ENCODE peak calls at places on chromosomes 13 and 19, in four cellular contexts. A, J, N and P are unnamed samples.

GRCh38 chr13:110126391-110126961 is 180.5 kb downstream of the COL4A1 start:
- DNase-seq in N (no peak), A (no peak), J (no peak), P (no peak)

GRCh38 chr13:20616059-20616797 is 49.3 kb downstream of the IFT88 start:
- DNase-seq in N (no peak), A (no peak), J (no peak), P (no peak)

GRCh38 chr13:84121456-84121855 is 239.2 kb upstream of the SLITRK1 start:
- DNase-seq in J (no peak), N (no peak), A (no peak), P (no peak)

GRCh38 chr19:29537601-29538000 is 11.8 kb downstream of the VSTM2B start:
- DNase-seq in A (no peak), N (no peak), J (peak; percentile 25), P (no peak)

GRCh38 chr19:4512070-4512469 is 6.2 kb downstream of the PLIN4 start:
- DNase-seq in N (no peak), J (no peak), A (no peak), P (no peak)

GRCh38 chr13:87120476-87120875 is 550.7 kb upstream of the SLITRK5 start:
- DNase-seq in J (no peak), A (no peak), N (no peak), P (no peak)

GRCh38 chr13:35838356-35838755 is 292.8 kb downstream of the DCLK1 start:
- DNase-seq in J (no peak), N (no peak), A (no peak), P (peak; percentile 34)

GRCh38 chr13:102945324-102945815 is 99.5 kb downstream of the ERCC5 start:
- DNase-seq in J (no peak), N (no peak), A (no peak), P (no peak)

GRCh38 chr13:30061217-30061616 is 210.8 kb upstream of the UBL3 start:
- DNase-seq in J (no peak), N (no peak), A (no peak), P (no peak)

GRCh38 chr19:18231775-18232174 is 5.5 kb upstream of the PDE4C start:
- DNase-seq in A (no peak), N (no peak), J (no peak), P (no peak)